ENCODE peak calls at places on chromosomes 5 and 9, in nine cellular contexts. One of them, this sample, is unnamed.

GRCh38 chr9:106886111-106887046 is 23.4 kb downstream of the ZNF462 start:
- DNase-seq in prostate gland: no peak
- DNase-seq in vagina: no peak
- DNase-seq in lower leg skin: no peak
- DNase-seq in BJ: no peak
- DNase-seq in heart left ventricle: no peak
- DNase-seq in fibroblast of villous mesenchyme: no peak
- DNase-seq in HL-60: no peak
- DNase-seq in IMR-90: peak
- DNase-seq in this sample: no peak

GRCh38 chr5:66958984-66959641 is 237.5 kb downstream of the CD180 start:
- DNase-seq in prostate gland: no peak
- DNase-seq in vagina: no peak
- DNase-seq in lower leg skin: no peak
- DNase-seq in BJ: no peak
- DNase-seq in heart left ventricle: no peak
- DNase-seq in fibroblast of villous mesenchyme: peak
- DNase-seq in HL-60: no peak
- DNase-seq in IMR-90: peak
- DNase-seq in this sample: peak

GRCh38 chr5:118405650-118406061 is 582.7 kb downstream of the DTWD2 start:
- DNase-seq in prostate gland: no peak
- DNase-seq in vagina: no peak
- DNase-seq in lower leg skin: no peak
- DNase-seq in BJ: no peak
- DNase-seq in heart left ventricle: peak
- DNase-seq in fibroblast of villous mesenchyme: no peak
- DNase-seq in HL-60: no peak
- DNase-seq in IMR-90: no peak
- DNase-seq in this sample: no peak

GRCh38 chr9:129235041-129235930 is 57.2 kb upstream of the IER5L start:
- DNase-seq in prostate gland: no peak
- DNase-seq in vagina: no peak
- DNase-seq in lower leg skin: no peak
- DNase-seq in BJ: no peak
- DNase-seq in heart left ventricle: peak
- DNase-seq in fibroblast of villous mesenchyme: no peak
- DNase-seq in HL-60: no peak
- DNase-seq in IMR-90: no peak
- DNase-seq in this sample: no peak

GRCh38 chr5:119269061-119269579 is 86.7 kb upstream of the TNFAIP8 start:
- DNase-seq in prostate gland: peak
- DNase-seq in vagina: no peak
- DNase-seq in lower leg skin: peak
- DNase-seq in BJ: no peak
- DNase-seq in heart left ventricle: no peak
- DNase-seq in fibroblast of villous mesenchyme: peak
- DNase-seq in HL-60: peak
- DNase-seq in IMR-90: peak
- DNase-seq in this sample: no peak

GRCh38 chr5:10451137-10451824 is 9.6 kb downstream of the ROPN1L start:
- DNase-seq in prostate gland: no peak
- DNase-seq in vagina: peak
- DNase-seq in lower leg skin: no peak
- DNase-seq in BJ: no peak
- DNase-seq in heart left ventricle: no peak
- DNase-seq in fibroblast of villous mesenchyme: no peak
- DNase-seq in HL-60: peak
- DNase-seq in IMR-90: no peak
- DNase-seq in this sample: no peak

GRCh38 chr5:168972650-168973241 is 328.2 kb downstream of the SLIT3 start:
- DNase-seq in prostate gland: no peak
- DNase-seq in vagina: no peak
- DNase-seq in lower leg skin: no peak
- DNase-seq in BJ: no peak
- DNase-seq in heart left ventricle: no peak
- DNase-seq in fibroblast of villous mesenchyme: no peak
- DNase-seq in HL-60: no peak
- DNase-seq in IMR-90: no peak
- DNase-seq in this sample: no peak

GRCh38 chr9:110969971-110970381 is 68.3 kb downstream of the LPAR1 start:
- DNase-seq in prostate gland: no peak
- DNase-seq in vagina: no peak
- DNase-seq in lower leg skin: no peak
- DNase-seq in BJ: peak
- DNase-seq in heart left ventricle: no peak
- DNase-seq in fibroblast of villous mesenchyme: peak
- DNase-seq in HL-60: no peak
- DNase-seq in IMR-90: peak
- DNase-seq in this sample: no peak

GRCh38 chr5:171534009-171534895 is 114.8 kb downstream of the FGF18 start:
- DNase-seq in prostate gland: no peak
- DNase-seq in vagina: no peak
- DNase-seq in lower leg skin: no peak
- DNase-seq in BJ: no peak
- DNase-seq in heart left ventricle: no peak
- DNase-seq in fibroblast of villous mesenchyme: no peak
- DNase-seq in HL-60: no peak
- DNase-seq in IMR-90: no peak
- DNase-seq in this sample: no peak

GRCh38 chr5:36363101-36363500 is 61.4 kb upstream of the RANBP3L start:
- DNase-seq in prostate gland: no peak
- DNase-seq in vagina: no peak
- DNase-seq in lower leg skin: no peak
- DNase-seq in BJ: no peak
- DNase-seq in heart left ventricle: no peak
- DNase-seq in fibroblast of villous mesenchyme: peak
- DNase-seq in HL-60: no peak
- DNase-seq in IMR-90: peak
- DNase-seq in this sample: peak

GRCh38 chr9:21576331-21577189 is 94.4 kb upstream of the IFNE start:
- DNase-seq in prostate gland: no peak
- DNase-seq in vagina: no peak
- DNase-seq in lower leg skin: no peak
- DNase-seq in BJ: peak
- DNase-seq in heart left ventricle: no peak
- DNase-seq in fibroblast of villous mesenchyme: peak
- DNase-seq in HL-60: no peak
- DNase-seq in IMR-90: peak
- DNase-seq in this sample: peak

GRCh38 chr5:172274951-172275753 is 8.4 kb downstream of the UBTD2 start:
- DNase-seq in prostate gland: no peak
- DNase-seq in vagina: no peak
- DNase-seq in lower leg skin: no peak
- DNase-seq in BJ: no peak
- DNase-seq in heart left ventricle: no peak
- DNase-seq in fibroblast of villous mesenchyme: no peak
- DNase-seq in HL-60: no peak
- DNase-seq in IMR-90: no peak
- DNase-seq in this sample: no peak

GRCh38 chr9:14251146-14252071 is 62.5 kb downstream of the NFIB start:
- DNase-seq in prostate gland: peak
- DNase-seq in vagina: no peak
- DNase-seq in lower leg skin: peak
- DNase-seq in BJ: no peak
- DNase-seq in heart left ventricle: peak
- DNase-seq in fibroblast of villous mesenchyme: peak
- DNase-seq in HL-60: no peak
- DNase-seq in IMR-90: peak
- DNase-seq in this sample: peak

GRCh38 chr5:133245191-133246052 is 193.6 kb downstream of the HSPA4 start:
- DNase-seq in prostate gland: no peak
- DNase-seq in vagina: no peak
- DNase-seq in lower leg skin: peak
- DNase-seq in BJ: peak
- DNase-seq in heart left ventricle: no peak
- DNase-seq in fibroblast of villous mesenchyme: peak
- DNase-seq in HL-60: no peak
- DNase-seq in IMR-90: peak
- DNase-seq in this sample: peak

GRCh38 chr9:109101810-109102209 is 17.9 kb downstream of the TMEM245 start:
- DNase-seq in prostate gland: peak
- DNase-seq in vagina: no peak
- DNase-seq in lower leg skin: peak
- DNase-seq in BJ: no peak
- DNase-seq in heart left ventricle: no peak
- DNase-seq in fibroblast of villous mesenchyme: peak
- DNase-seq in HL-60: no peak
- DNase-seq in IMR-90: peak
- DNase-seq in this sample: peak

GRCh38 chr9:10134266-10134665 is 478.5 kb downstream of the PTPRD start:
- DNase-seq in prostate gland: no peak
- DNase-seq in vagina: no peak
- DNase-seq in lower leg skin: no peak
- DNase-seq in BJ: no peak
- DNase-seq in heart left ventricle: no peak
- DNase-seq in fibroblast of villous mesenchyme: no peak
- DNase-seq in HL-60: no peak
- DNase-seq in IMR-90: no peak
- DNase-seq in this sample: no peak

DNA sequence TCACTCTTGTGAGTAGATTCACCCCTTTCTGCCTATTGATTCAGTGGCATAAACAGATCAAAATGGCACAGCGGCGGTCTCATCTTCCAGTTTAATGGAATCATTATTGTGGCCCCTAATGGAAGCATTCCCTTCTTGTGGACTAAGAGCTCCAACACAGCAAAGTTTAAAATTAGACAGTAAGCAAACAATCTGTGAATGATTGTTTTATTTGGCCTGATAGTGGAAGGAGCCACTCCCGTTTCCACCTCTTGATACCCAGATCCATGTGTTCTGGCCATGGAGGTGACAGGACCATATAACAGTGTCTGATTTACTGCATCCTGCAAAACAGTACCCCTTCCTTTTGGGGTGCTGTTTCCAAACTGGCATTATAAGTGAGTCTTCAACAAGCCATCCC is 41.2 kb upstream of the BARX1 start:
- DNase-seq in prostate gland: no peak
- DNase-seq in vagina: no peak
- DNase-seq in lower leg skin: no peak
- DNase-seq in BJ: no peak
- DNase-seq in heart left ventricle: no peak
- DNase-seq in fibroblast of villous mesenchyme: no peak
- DNase-seq in HL-60: no peak
- DNase-seq in IMR-90: no peak
- DNase-seq in this sample: no peak
- TF ChIP-seq CTCF in prostate gland: no peak
- TF ChIP-seq CTCF in vagina: no peak
- TF ChIP-seq CTCF in lower leg skin: no peak
- TF ChIP-seq CTCF in BJ: no peak
- TF ChIP-seq CTCF in heart left ventricle: no peak
- TF ChIP-seq CTCF in fibroblast of villous mesenchyme: no peak
- TF ChIP-seq CTCF in HL-60: no peak
- TF ChIP-seq CTCF in IMR-90: no peak
- TF ChIP-seq CTCF in this sample: no peak

DNA sequence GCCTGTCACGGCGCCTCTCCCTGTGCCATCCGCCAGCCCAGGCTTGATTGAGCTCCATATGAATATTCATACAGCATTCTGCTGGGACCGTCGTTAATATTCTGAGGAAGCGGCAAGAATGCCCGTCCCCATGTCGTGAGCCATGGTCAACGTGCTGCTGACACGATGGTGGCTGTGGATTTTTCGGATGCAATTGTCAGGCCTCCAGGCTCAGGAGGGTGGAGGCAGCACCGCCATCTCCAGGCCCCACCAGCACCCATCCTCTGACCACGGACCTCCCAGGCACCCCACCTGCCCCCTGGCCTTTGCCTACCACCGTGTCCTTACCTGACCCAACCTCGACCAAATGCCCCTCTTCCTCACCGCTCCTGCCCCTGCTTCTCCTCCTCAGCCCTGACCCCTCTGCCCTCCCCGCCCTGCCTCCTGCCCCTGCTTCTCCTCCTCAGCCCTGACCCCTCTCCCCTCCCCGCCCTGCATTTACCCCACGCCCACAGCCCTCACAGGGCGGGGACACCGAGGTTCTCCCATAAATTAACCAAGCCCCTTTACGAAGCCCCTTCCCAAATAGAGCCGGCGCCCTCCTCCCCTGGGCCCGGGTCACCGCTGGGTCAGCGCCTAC is 9.9 kb downstream of the TMEM250 start:
- DNase-seq in prostate gland: no peak
- DNase-seq in vagina: no peak
- DNase-seq in lower leg skin: no peak
- DNase-seq in BJ: no peak
- DNase-seq in heart left ventricle: no peak
- DNase-seq in fibroblast of villous mesenchyme: no peak
- DNase-seq in HL-60: no peak
- DNase-seq in IMR-90: no peak
- DNase-seq in this sample: no peak
- H3K4me3 ChIP-seq in prostate gland: no peak
- H3K4me3 ChIP-seq in vagina: peak
- H3K4me3 ChIP-seq in lower leg skin: no peak
- H3K4me3 ChIP-seq in BJ: no peak
- H3K4me3 ChIP-seq in heart left ventricle: peak
- H3K4me3 ChIP-seq in fibroblast of villous mesenchyme: no peak
- H3K4me3 ChIP-seq in HL-60: no peak
- H3K4me3 ChIP-seq in IMR-90: no peak
- H3K4me3 ChIP-seq in this sample: no peak

GRCh38 chr9:92196909-92197308 is 81.7 kb upstream of the SPTLC1 start:
- DNase-seq in prostate gland: no peak
- DNase-seq in vagina: no peak
- DNase-seq in lower leg skin: no peak
- DNase-seq in BJ: no peak
- DNase-seq in heart left ventricle: no peak
- DNase-seq in fibroblast of villous mesenchyme: peak
- DNase-seq in HL-60: no peak
- DNase-seq in IMR-90: peak
- DNase-seq in this sample: no peak

GRCh38 chr9:92190536-92190790 is 75.2 kb upstream of the SPTLC1 start:
- DNase-seq in prostate gland: no peak
- DNase-seq in vagina: no peak
- DNase-seq in lower leg skin: no peak
- DNase-seq in BJ: no peak
- DNase-seq in heart left ventricle: no peak
- DNase-seq in fibroblast of villous mesenchyme: no peak
- DNase-seq in HL-60: no peak
- DNase-seq in IMR-90: no peak
- DNase-seq in this sample: no peak

GRCh38 chr9:92191801-92192200 is 76.6 kb upstream of the SPTLC1 start:
- DNase-seq in prostate gland: no peak
- DNase-seq in vagina: no peak
- DNase-seq in lower leg skin: no peak
- DNase-seq in BJ: peak
- DNase-seq in heart left ventricle: no peak
- DNase-seq in fibroblast of villous mesenchyme: peak
- DNase-seq in HL-60: no peak
- DNase-seq in IMR-90: peak
- DNase-seq in this sample: no peak

GRCh38 chr9:92196400-92196799 is 81.2 kb upstream of the SPTLC1 start:
- DNase-seq in prostate gland: no peak
- DNase-seq in vagina: no peak
- DNase-seq in lower leg skin: no peak
- DNase-seq in BJ: no peak
- DNase-seq in heart left ventricle: no peak
- DNase-seq in fibroblast of villous mesenchyme: no peak
- DNase-seq in HL-60: no peak
- DNase-seq in IMR-90: no peak
- DNase-seq in this sample: no peak
- TF ChIP-seq CTCF in prostate gland: no peak
- TF ChIP-seq CTCF in vagina: no peak
- TF ChIP-seq CTCF in lower leg skin: no peak
- TF ChIP-seq CTCF in BJ: no peak
- TF ChIP-seq CTCF in heart left ventricle: no peak
- TF ChIP-seq CTCF in fibroblast of villous mesenchyme: no peak
- TF ChIP-seq CTCF in HL-60: no peak
- TF ChIP-seq CTCF in IMR-90: no peak
- TF ChIP-seq CTCF in this sample: no peak

GRCh38 chr5:129460951-129461815 is 1.1 kb downstream of the ADAMTS19 start:
- DNase-seq in prostate gland: peak
- DNase-seq in vagina: no peak
- DNase-seq in lower leg skin: no peak
- DNase-seq in BJ: no peak
- DNase-seq in heart left ventricle: peak
- DNase-seq in fibroblast of villous mesenchyme: peak
- DNase-seq in HL-60: peak
- DNase-seq in IMR-90: no peak
- DNase-seq in this sample: no peak
- H3K4me3 ChIP-seq in prostate gland: peak
- H3K4me3 ChIP-seq in vagina: peak
- H3K4me3 ChIP-seq in lower leg skin: no peak
- H3K4me3 ChIP-seq in BJ: peak
- H3K4me3 ChIP-seq in heart left ventricle: peak
- H3K4me3 ChIP-seq in fibroblast of villous mesenchyme: peak
- H3K4me3 ChIP-seq in HL-60: no peak
- H3K4me3 ChIP-seq in IMR-90: peak
- H3K4me3 ChIP-seq in this sample: peak